ENCODE peak calls at places on chromosomes 16 and 17, in five cellular contexts. One of them, this sample, is unnamed. For H3K4me1, the result is how much of the 10 kb centered on the place peaks cover.

GRCh38 chr17:79922161-79922569 is 82.9 kb upstream of the CBX4 start:
- DNase-seq in HCT116: no peak
- DNase-seq in GM12878: no peak
- DNase-seq in prostate gland: no peak
- DNase-seq in suprapubic skin: no peak
- DNase-seq in this sample: no peak

GRCh38 chr16:88389621-88390160 is 6.9 kb downstream of the ZNF469 start:
- DNase-seq in HCT116: no peak
- DNase-seq in GM12878: no peak
- DNase-seq in prostate gland: no peak
- DNase-seq in suprapubic skin: no peak
- DNase-seq in this sample: no peak

GRCh38 chr16:86988920-86989715 is 328.1 kb downstream of the C16orf95 start:
- DNase-seq in HCT116: no peak
- DNase-seq in GM12878: no peak
- DNase-seq in prostate gland: no peak
- DNase-seq in suprapubic skin: no peak
- DNase-seq in this sample: peak

GRCh38 chr17:10019941-10020403 is 114.9 kb upstream of the RCVRN start:
- DNase-seq in HCT116: no peak
- DNase-seq in GM12878: no peak
- DNase-seq in prostate gland: no peak
- DNase-seq in suprapubic skin: no peak
- DNase-seq in this sample: no peak

GRCh38 chr17:12407495-12407894 is 258.2 kb upstream of the MYOCD start:
- DNase-seq in HCT116: no peak
- DNase-seq in GM12878: no peak
- DNase-seq in prostate gland: no peak
- DNase-seq in suprapubic skin: no peak
- DNase-seq in this sample: no peak

GRCh38 chr16:77437859-77438258 is 3.0 kb upstream of the ADAMTS18 start:
- DNase-seq in HCT116: no peak
- DNase-seq in GM12878: no peak
- DNase-seq in prostate gland: no peak
- DNase-seq in suprapubic skin: no peak
- DNase-seq in this sample: no peak

GRCh38 chr16:86258713-86259112 is 251.6 kb upstream of the FOXF1 start:
- DNase-seq in HCT116: no peak
- DNase-seq in GM12878: no peak
- DNase-seq in prostate gland: no peak
- DNase-seq in suprapubic skin: no peak
- DNase-seq in this sample: no peak

GRCh38 chr17:5226940-5227878 is 7.5 kb downstream of the SCIMP start:
- DNase-seq in HCT116: no peak
- DNase-seq in GM12878: peak
- DNase-seq in prostate gland: no peak
- DNase-seq in suprapubic skin: no peak
- DNase-seq in this sample: no peak

GRCh38 chr17:44968225-44969143 is at the start of gene C1QL1:
- DNase-seq in HCT116: peak
- DNase-seq in GM12878: no peak
- DNase-seq in prostate gland: peak
- DNase-seq in suprapubic skin: peak
- DNase-seq in this sample: peak

GRCh38 chr17:75856062-75856681 is 1.0 kb upstream of the WBP2 start:
- DNase-seq in HCT116: no peak
- DNase-seq in GM12878: no peak
- DNase-seq in prostate gland: no peak
- DNase-seq in suprapubic skin: no peak
- DNase-seq in this sample: no peak

GRCh38 chr17:2700031-2700490 is 11.5 kb downstream of the CLUH start:
- DNase-seq in HCT116: no peak
- DNase-seq in GM12878: no peak
- DNase-seq in prostate gland: no peak
- DNase-seq in suprapubic skin: peak
- DNase-seq in this sample: peak

GRCh38 chr16:68084504-68085258 is 489 bp upstream of the NFATC3 start:
- DNase-seq in HCT116: no peak
- DNase-seq in GM12878: peak
- DNase-seq in prostate gland: peak
- DNase-seq in suprapubic skin: peak
- DNase-seq in this sample: peak

GRCh38 chr16:87548086-87548485 is 54.2 kb upstream of the JPH3 start:
- DNase-seq in HCT116: no peak
- DNase-seq in GM12878: no peak
- DNase-seq in prostate gland: no peak
- DNase-seq in suprapubic skin: no peak
- DNase-seq in this sample: no peak

GRCh38 chr16:85205747-85206471 is 93.6 kb upstream of the CIBAR2 start:
- DNase-seq in HCT116: no peak
- DNase-seq in GM12878: no peak
- DNase-seq in prostate gland: no peak
- DNase-seq in suprapubic skin: no peak
- DNase-seq in this sample: no peak

GRCh38 chr16:88022076-88023042 is 71.1 kb downstream of the BANP start:
- DNase-seq in HCT116: no peak
- DNase-seq in GM12878: no peak
- DNase-seq in prostate gland: no peak
- DNase-seq in suprapubic skin: no peak
- DNase-seq in this sample: peak

GRCh38 chr16:1464894-1465566 is 9.8 kb downstream of the CLCN7 start:
- DNase-seq in HCT116: no peak
- DNase-seq in GM12878: no peak
- DNase-seq in prostate gland: no peak
- DNase-seq in suprapubic skin: no peak
- DNase-seq in this sample: no peak
- H3K4me1 ChIP-seq in HCT116: under half
- H3K4me1 ChIP-seq in GM12878: under half
- H3K4me1 ChIP-seq in prostate gland: under half
- H3K4me1 ChIP-seq in suprapubic skin: under half
- H3K4me1 ChIP-seq in this sample: under half

DNA sequence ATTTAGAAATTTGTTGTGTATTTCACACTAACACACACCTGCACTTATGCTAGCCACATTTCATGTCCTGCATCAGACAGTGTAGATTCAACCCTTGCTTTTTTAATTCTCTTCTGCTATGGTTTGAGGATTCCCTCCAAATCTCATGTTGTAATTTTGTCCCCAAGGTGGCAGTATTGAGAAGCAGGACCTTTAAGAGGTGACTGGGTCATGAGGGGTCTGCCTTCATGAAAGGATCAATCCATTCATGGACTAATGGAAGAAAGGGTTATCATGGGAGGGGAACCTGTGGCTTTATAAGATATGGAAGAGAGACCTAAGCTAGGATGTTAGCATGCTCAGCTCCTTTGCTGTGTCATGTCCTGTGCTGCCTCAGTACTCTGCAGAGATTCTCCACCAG is 1032.2 kb downstream of the CDH11 start:
- DNase-seq in HCT116: no peak
- DNase-seq in GM12878: no peak
- DNase-seq in prostate gland: no peak
- DNase-seq in suprapubic skin: no peak
- DNase-seq in this sample: no peak
- TF ChIP-seq CTCF in HCT116: no peak
- TF ChIP-seq CTCF in GM12878: peak
- TF ChIP-seq CTCF in prostate gland: peak
- TF ChIP-seq CTCF in suprapubic skin: no peak
- TF ChIP-seq CTCF in this sample: peak

GRCh38 chr17:8186446-8186786 is 3.6 kb downstream of the BORCS6 start:
- DNase-seq in HCT116: no peak
- DNase-seq in GM12878: no peak
- DNase-seq in prostate gland: no peak
- DNase-seq in suprapubic skin: no peak
- DNase-seq in this sample: no peak

GRCh38 chr17:8187517-8188407 is 2.2 kb downstream of the BORCS6 start:
- DNase-seq in HCT116: peak
- DNase-seq in GM12878: peak
- DNase-seq in prostate gland: peak
- DNase-seq in suprapubic skin: peak
- DNase-seq in this sample: peak

GRCh38 chr17:8188408-8188839 is 1.6 kb downstream of the BORCS6 start:
- DNase-seq in HCT116: no peak
- DNase-seq in GM12878: no peak
- DNase-seq in prostate gland: no peak
- DNase-seq in suprapubic skin: peak
- DNase-seq in this sample: no peak

GRCh38 chr17:8185580-8186445 is 4.2 kb downstream of the BORCS6 start:
- DNase-seq in HCT116: no peak
- DNase-seq in GM12878: no peak
- DNase-seq in prostate gland: peak
- DNase-seq in suprapubic skin: peak
- DNase-seq in this sample: peak

GRCh38 chr17:8186787-8187516 is 3.0 kb downstream of the BORCS6 start:
- DNase-seq in HCT116: peak
- DNase-seq in GM12878: peak
- DNase-seq in prostate gland: peak
- DNase-seq in suprapubic skin: peak
- DNase-seq in this sample: peak
- TF ChIP-seq POLR2AphosphoS5 in HCT116: no peak
- TF ChIP-seq POLR2AphosphoS5 in GM12878: peak
- TF ChIP-seq POLR2AphosphoS5 in prostate gland: peak
- TF ChIP-seq POLR2AphosphoS5 in suprapubic skin: peak
- TF ChIP-seq POLR2AphosphoS5 in this sample: peak

GRCh38 chr17:61407211-61407911 is 7.7 kb downstream of the TBX2 start:
- DNase-seq in HCT116: no peak
- DNase-seq in GM12878: no peak
- DNase-seq in prostate gland: no peak
- DNase-seq in suprapubic skin: no peak
- DNase-seq in this sample: no peak
- H3K4me1 ChIP-seq in HCT116: under half
- H3K4me1 ChIP-seq in GM12878: under half
- H3K4me1 ChIP-seq in prostate gland: under half
- H3K4me1 ChIP-seq in suprapubic skin: half or more
- H3K4me1 ChIP-seq in this sample: under half

This sample was measured in breast epithelium.